ENCODE peak calls at places on chromosomes 3 and 15, in seven cellular contexts. One of them, this sample, is unnamed.

GRCh38 chr15:90869601-90870353 is 1.4 kb downstream of the FURIN start:
- DNase-seq in AG09309: no peak
- DNase-seq in neural progenitor cell: peak; percentile 61
- DNase-seq in thoracic aorta: peak; percentile 60
- DNase-seq in uterus: peak; percentile 41
- DNase-seq in heart left ventricle: peak; percentile 87
- DNase-seq in coronary artery: peak; percentile 89
- DNase-seq in this sample: peak; percentile 86

GRCh38 chr3:160003520-160004128 is 15.0 kb downstream of the IL12A start:
- DNase-seq in coronary artery: no peak
- DNase-seq in neural progenitor cell: peak; percentile 68
- DNase-seq in uterus: no peak
- DNase-seq in heart left ventricle: peak; percentile 75
- DNase-seq in AG09309: no peak
- DNase-seq in thoracic aorta: no peak
- DNase-seq in this sample: peak; percentile 58

GRCh38 chr15:81029416-81030367 is 29.0 kb downstream of the TLNRD1 start:
- DNase-seq in thoracic aorta: no peak
- DNase-seq in uterus: no peak
- DNase-seq in coronary artery: no peak
- DNase-seq in heart left ventricle: no peak
- DNase-seq in neural progenitor cell: no peak
- DNase-seq in AG09309: no peak
- DNase-seq in this sample: peak; percentile 65

GRCh38 chr3:15350141-15350540 is 17.8 kb upstream of the SH3BP5 start:
- DNase-seq in neural progenitor cell: no peak
- DNase-seq in thoracic aorta: no peak
- DNase-seq in heart left ventricle: no peak
- DNase-seq in AG09309: no peak
- DNase-seq in coronary artery: no peak
- DNase-seq in uterus: no peak
- DNase-seq in this sample: no peak

GRCh38 chr3:159807137-159808028 is 181.3 kb upstream of the IL12A start:
- DNase-seq in thoracic aorta: no peak
- DNase-seq in neural progenitor cell: no peak
- DNase-seq in heart left ventricle: no peak
- DNase-seq in uterus: no peak
- DNase-seq in AG09309: no peak
- DNase-seq in coronary artery: no peak
- DNase-seq in this sample: peak; percentile 77

GRCh38 chr3:14275962-14276909 is 97.6 kb downstream of the LSM3 start:
- DNase-seq in heart left ventricle: no peak
- DNase-seq in neural progenitor cell: no peak
- DNase-seq in coronary artery: no peak
- DNase-seq in AG09309: no peak
- DNase-seq in uterus: no peak
- DNase-seq in thoracic aorta: no peak
- DNase-seq in this sample: no peak

GRCh38 chr3:131370935-131371698 is 10.5 kb upstream of the NUDT16 start:
- DNase-seq in thoracic aorta: no peak
- DNase-seq in neural progenitor cell: no peak
- DNase-seq in AG09309: no peak
- DNase-seq in uterus: no peak
- DNase-seq in heart left ventricle: no peak
- DNase-seq in coronary artery: no peak
- DNase-seq in this sample: no peak

GRCh38 chr3:134134240-134134639 is 104.5 kb upstream of the SLCO2A1 start:
- DNase-seq in heart left ventricle: no peak
- DNase-seq in AG09309: no peak
- DNase-seq in thoracic aorta: no peak
- DNase-seq in neural progenitor cell: peak; percentile 16
- DNase-seq in uterus: no peak
- DNase-seq in coronary artery: no peak
- DNase-seq in this sample: peak; percentile 7

GRCh38 chr15:84863480-84864428 is 20.7 kb upstream of the SLC28A1 start:
- DNase-seq in coronary artery: no peak
- DNase-seq in uterus: no peak
- DNase-seq in AG09309: peak; percentile 4
- DNase-seq in neural progenitor cell: no peak
- DNase-seq in heart left ventricle: no peak
- DNase-seq in thoracic aorta: no peak
- DNase-seq in this sample: no peak

GRCh38 chr3:186965141-186965879 is 35.0 kb downstream of the ST6GAL1 start:
- DNase-seq in thoracic aorta: no peak
- DNase-seq in uterus: no peak
- DNase-seq in heart left ventricle: no peak
- DNase-seq in AG09309: no peak
- DNase-seq in neural progenitor cell: peak; percentile 60
- DNase-seq in coronary artery: peak; percentile 47
- DNase-seq in this sample: no peak

GRCh38 chr3:111072016-111072891 is 638 bp downstream of the NECTIN3 start:
- DNase-seq in uterus: peak; percentile 34
- DNase-seq in neural progenitor cell: peak; percentile 64
- DNase-seq in coronary artery: peak; percentile 79
- DNase-seq in heart left ventricle: peak; percentile 39
- DNase-seq in thoracic aorta: no peak
- DNase-seq in AG09309: no peak
- DNase-seq in this sample: peak; percentile 42

GRCh38 chr3:111070772-111071256 is 802 bp upstream of the NECTIN3 start:
- DNase-seq in coronary artery: no peak
- DNase-seq in neural progenitor cell: no peak
- DNase-seq in uterus: no peak
- DNase-seq in AG09309: no peak
- DNase-seq in heart left ventricle: peak; percentile 26
- DNase-seq in thoracic aorta: no peak
- DNase-seq in this sample: peak; percentile 62

GRCh38 chr3:111068574-111068973 is 3.0 kb upstream of the NECTIN3 start:
- DNase-seq in heart left ventricle: no peak
- DNase-seq in neural progenitor cell: peak; percentile 11
- DNase-seq in coronary artery: no peak
- DNase-seq in thoracic aorta: no peak
- DNase-seq in AG09309: no peak
- DNase-seq in uterus: no peak
- DNase-seq in this sample: no peak

GRCh38 chr3:111071257-111072015 is at the start of gene NECTIN3:
- DNase-seq in thoracic aorta: peak; percentile 75
- DNase-seq in AG09309: peak; percentile 98
- DNase-seq in uterus: peak; percentile 95
- DNase-seq in heart left ventricle: peak; percentile 94
- DNase-seq in coronary artery: peak; percentile 96
- DNase-seq in neural progenitor cell: peak; percentile 95
- DNase-seq in this sample: peak; percentile 95

GRCh38 chr3:111069974-111070751 is 1.5 kb upstream of the NECTIN3 start:
- DNase-seq in coronary artery: no peak
- DNase-seq in thoracic aorta: no peak
- DNase-seq in neural progenitor cell: peak; percentile 32
- DNase-seq in heart left ventricle: peak; percentile 40
- DNase-seq in uterus: peak; percentile 31
- DNase-seq in AG09309: no peak
- DNase-seq in this sample: peak; percentile 15
- H3K4me3 ChIP-seq in coronary artery: peak overlapping the region; percentile 98
- H3K4me3 ChIP-seq in thoracic aorta: peak overlapping the region; percentile 77
- H3K4me3 ChIP-seq in neural progenitor cell: peak overlapping the region; percentile 87
- H3K4me3 ChIP-seq in heart left ventricle: peak overlapping the region; percentile 82
- H3K4me3 ChIP-seq in uterus: peak overlapping the region; percentile 59
- H3K4me3 ChIP-seq in AG09309: peak overlapping the region; percentile 89
- H3K4me3 ChIP-seq in this sample: peak overlapping the region; percentile 71

GRCh38 chr15:88917764-88918163 is 4.6 kb upstream of the MFGE8 start:
- DNase-seq in thoracic aorta: no peak
- DNase-seq in coronary artery: no peak
- DNase-seq in heart left ventricle: no peak
- DNase-seq in AG09309: no peak
- DNase-seq in uterus: no peak
- DNase-seq in neural progenitor cell: no peak
- DNase-seq in this sample: no peak

GRCh38 chr15:88920186-88920891 is 7.2 kb upstream of the MFGE8 start:
- DNase-seq in coronary artery: no peak
- DNase-seq in thoracic aorta: no peak
- DNase-seq in neural progenitor cell: no peak
- DNase-seq in uterus: no peak
- DNase-seq in AG09309: peak; percentile 51
- DNase-seq in heart left ventricle: no peak
- DNase-seq in this sample: peak; percentile 91

GRCh38 chr15:88913850-88914169 is 631 bp upstream of the MFGE8 start:
- DNase-seq in coronary artery: no peak
- DNase-seq in thoracic aorta: no peak
- DNase-seq in AG09309: no peak
- DNase-seq in neural progenitor cell: no peak
- DNase-seq in uterus: no peak
- DNase-seq in heart left ventricle: no peak
- DNase-seq in this sample: no peak

GRCh38 chr15:88915354-88915753 is 2.2 kb upstream of the MFGE8 start:
- DNase-seq in thoracic aorta: no peak
- DNase-seq in coronary artery: no peak
- DNase-seq in heart left ventricle: no peak
- DNase-seq in uterus: no peak
- DNase-seq in AG09309: no peak
- DNase-seq in neural progenitor cell: no peak
- DNase-seq in this sample: no peak

GRCh38 chr15:88918738-88919137 is 5.6 kb upstream of the MFGE8 start:
- DNase-seq in thoracic aorta: peak; percentile 75
- DNase-seq in neural progenitor cell: no peak
- DNase-seq in uterus: peak; percentile 61
- DNase-seq in coronary artery: peak; percentile 93
- DNase-seq in AG09309: peak; percentile 99
- DNase-seq in heart left ventricle: peak; percentile 82
- DNase-seq in this sample: peak; percentile 99
- TF ChIP-seq CTCF in thoracic aorta: no peak
- TF ChIP-seq CTCF in neural progenitor cell: no peak
- TF ChIP-seq CTCF in uterus: no peak
- TF ChIP-seq CTCF in coronary artery: no peak
- TF ChIP-seq CTCF in AG09309: no peak
- TF ChIP-seq CTCF in heart left ventricle: no peak
- TF ChIP-seq CTCF in this sample: no peak

DNA sequence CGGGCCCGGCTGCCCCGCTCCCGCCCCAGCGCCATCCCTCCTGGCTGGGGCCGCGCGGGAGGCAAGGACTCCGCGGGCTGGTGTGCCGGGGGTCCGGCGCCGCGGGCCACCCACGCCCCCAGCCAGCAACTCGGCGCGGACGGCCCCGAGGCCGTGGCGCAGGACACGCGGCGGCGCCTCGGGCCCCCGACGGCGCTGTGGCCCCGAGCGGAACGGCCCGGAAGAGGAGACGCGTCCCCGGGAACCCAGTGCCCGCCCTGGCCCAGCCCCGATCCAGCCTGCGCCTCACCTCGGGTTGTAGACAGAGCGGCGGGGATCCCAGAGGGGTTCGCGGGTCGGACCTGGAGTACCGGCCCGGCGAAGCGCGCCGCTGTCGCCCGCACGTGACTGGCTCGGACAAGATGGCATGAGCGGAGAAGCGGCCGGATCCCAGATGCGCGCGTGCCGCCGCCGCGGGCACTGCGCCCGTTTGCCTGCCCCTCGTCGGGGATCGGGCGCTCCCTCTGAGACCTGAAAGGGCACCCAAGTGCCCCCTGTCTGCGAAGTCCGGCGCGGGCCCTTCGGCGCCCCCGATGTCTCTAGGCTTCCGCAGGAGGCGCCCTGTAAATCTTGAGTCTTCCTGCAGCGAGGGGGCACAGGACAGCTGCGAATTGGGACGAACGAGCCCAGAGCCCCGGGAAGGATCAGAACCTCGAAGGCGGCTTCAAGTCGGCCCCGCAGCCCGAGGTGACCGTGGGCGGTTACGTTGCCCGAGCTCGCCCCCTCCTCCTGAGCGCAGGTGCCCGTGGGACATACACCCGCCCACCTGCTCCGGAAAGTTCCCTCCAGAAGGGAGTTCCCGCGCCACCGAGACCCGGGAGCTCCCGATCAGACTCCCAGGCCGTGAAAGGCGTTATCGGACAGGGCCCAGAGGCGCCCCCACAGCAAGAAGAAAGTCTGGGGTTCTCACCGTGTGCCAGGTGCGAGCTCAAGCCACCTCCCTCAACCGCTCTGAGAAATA is 598 bp upstream of the SFMBT1 start:
- DNase-seq in uterus: peak; percentile 40
- DNase-seq in AG09309: no peak
- DNase-seq in heart left ventricle: peak; percentile 51
- DNase-seq in coronary artery: peak; percentile 76
- DNase-seq in thoracic aorta: no peak
- DNase-seq in neural progenitor cell: peak; percentile 91
- DNase-seq in this sample: peak; percentile 32
- H3K4me3 ChIP-seq in uterus: peak overlapping the region; percentile 37
- H3K4me3 ChIP-seq in AG09309: peak overlapping the region; percentile 72
- H3K4me3 ChIP-seq in heart left ventricle: peak overlapping the region; percentile 83
- H3K4me3 ChIP-seq in coronary artery: peak overlapping the region; percentile 95
- H3K4me3 ChIP-seq in thoracic aorta: peak overlapping the region; percentile 96
- H3K4me3 ChIP-seq in neural progenitor cell: peak overlapping the region; percentile 100
- H3K4me3 ChIP-seq in this sample: peak overlapping the region; percentile 59

GRCh38 chr3:42906905-42907183 is 902 bp downstream of the ZNF662 start:
- DNase-seq in coronary artery: no peak
- DNase-seq in thoracic aorta: no peak
- DNase-seq in uterus: no peak
- DNase-seq in AG09309: no peak
- DNase-seq in neural progenitor cell: peak; percentile 61
- DNase-seq in heart left ventricle: no peak
- DNase-seq in this sample: no peak

GRCh38 chr3:42904076-42904475 is 1.9 kb upstream of the ZNF662 start:
- DNase-seq in thoracic aorta: no peak
- DNase-seq in coronary artery: no peak
- DNase-seq in uterus: no peak
- DNase-seq in AG09309: no peak
- DNase-seq in neural progenitor cell: no peak
- DNase-seq in heart left ventricle: no peak
- DNase-seq in this sample: no peak

GRCh38 chr3:42905740-42906084 is 230 bp upstream of the ZNF662 start:
- DNase-seq in AG09309: no peak
- DNase-seq in neural progenitor cell: no peak
- DNase-seq in thoracic aorta: no peak
- DNase-seq in coronary artery: no peak
- DNase-seq in heart left ventricle: no peak
- DNase-seq in uterus: no peak
- DNase-seq in this sample: no peak

GRCh38 chr3:42908675-42909074 is 2.7 kb downstream of the ZNF662 start:
- DNase-seq in uterus: no peak
- DNase-seq in neural progenitor cell: no peak
- DNase-seq in AG09309: no peak
- DNase-seq in heart left ventricle: no peak
- DNase-seq in thoracic aorta: no peak
- DNase-seq in coronary artery: no peak
- DNase-seq in this sample: no peak

DNA sequence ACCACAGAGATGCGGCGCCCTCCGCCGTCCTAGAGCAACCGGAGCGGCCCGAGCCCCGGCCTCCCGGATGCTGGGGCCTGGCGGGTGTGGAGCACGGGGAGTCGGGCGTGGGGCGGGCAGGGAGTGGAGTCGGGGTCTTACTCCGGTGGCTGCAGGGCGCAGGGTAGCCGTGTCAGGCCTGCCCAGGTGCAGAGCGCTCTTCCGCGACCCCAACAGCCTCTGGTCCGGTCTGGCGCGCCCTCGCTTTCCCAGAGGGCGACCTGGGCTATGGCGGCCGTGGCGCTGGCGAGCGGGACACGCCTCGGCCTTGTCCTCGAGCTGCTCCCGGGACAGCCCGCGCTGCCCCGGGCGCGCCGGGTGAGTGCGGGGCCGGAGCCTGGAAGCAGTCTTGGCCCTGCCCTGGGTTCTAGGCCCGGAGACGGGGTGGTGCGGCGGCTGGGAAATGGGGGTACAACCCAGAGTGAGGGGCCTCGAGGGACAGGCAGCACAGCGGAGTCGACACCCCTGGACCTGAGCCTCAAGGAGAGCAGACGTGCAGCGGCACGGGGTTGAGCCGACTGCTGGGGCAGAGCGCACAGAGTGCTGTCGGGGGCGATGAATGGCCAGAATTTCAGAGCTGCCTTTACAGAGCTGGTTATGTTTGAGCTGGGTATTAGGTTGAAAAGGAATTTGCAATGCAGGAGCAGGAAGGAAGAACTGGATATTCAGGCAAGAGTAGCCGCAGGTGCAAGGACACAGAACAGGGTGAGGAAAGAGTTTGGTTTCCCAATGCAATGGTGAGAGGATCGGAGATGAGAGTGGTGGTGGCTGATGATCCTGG is at the start of gene ZNF662:
- DNase-seq in coronary artery: peak; percentile 78
- DNase-seq in AG09309: no peak
- DNase-seq in uterus: peak; percentile 70
- DNase-seq in heart left ventricle: peak; percentile 64
- DNase-seq in neural progenitor cell: no peak
- DNase-seq in thoracic aorta: no peak
- DNase-seq in this sample: peak; percentile 53
- TF ChIP-seq CTCF in coronary artery: no peak
- TF ChIP-seq CTCF in AG09309: no peak
- TF ChIP-seq CTCF in uterus: no peak
- TF ChIP-seq CTCF in heart left ventricle: no peak
- TF ChIP-seq CTCF in neural progenitor cell: no peak
- TF ChIP-seq CTCF in thoracic aorta: no peak
- TF ChIP-seq CTCF in this sample: no peak

This sample was measured in epithelial cell of esophagus.